ENCODE peak calls at places on chromosomes 1 and 21, in four cellular contexts. A, E, O and X are unnamed samples.

GRCh38 chr1:243411472-243411871 is 155.6 kb downstream of the SDCCAG8 start:
- DNase-seq in A (no peak), E (no peak), O (no peak), X (no peak)

GRCh38 chr1:92797297-92797696 is 12.4 kb upstream of the EVI5 start:
- DNase-seq in O (no peak), E (no peak), A (no peak), X (no peak)

GRCh38 chr1:208455821-208456220 is 211.6 kb upstream of the PLXNA2 start:
- DNase-seq in E (no peak), A (no peak), O (no peak), X (no peak)

GRCh38 chr1:9149837-9150581 is 21.1 kb upstream of the GPR157 start:
- DNase-seq in O (no peak), A (no peak), E (no peak), X (no peak)

GRCh38 chr1:11893907-11894251 is 32.3 kb downstream of the KIAA2013 start:
- DNase-seq in O (peak; percentile 49), E (peak; percentile 94), A (peak; percentile 34), X (peak; percentile 35)

GRCh38 chr1:92470216-92470615 is 16.5 kb downstream of the GFI1 start:
- DNase-seq in O (no peak), A (no peak), E (no peak), X (no peak)

GRCh38 chr1:32892368-32893197 is 6.3 kb downstream of the HPCA start:
- DNase-seq in E (peak; percentile 85), O (no peak), A (no peak), X (no peak)

GRCh38 chr1:109239580-109240068 is 9.7 kb upstream of the CELSR2 start:
- DNase-seq in A (no peak), E (peak; percentile 79), O (peak; percentile 66), X (no peak)

GRCh38 chr1:215118081-215118480 is 35.5 kb downstream of the KCNK2 start:
- DNase-seq in A (no peak), E (no peak), O (no peak), X (no peak)

GRCh38 chr1:44787506-44787905 is 464 bp downstream of the BEST4 start:
- DNase-seq in E (no peak), A (no peak), O (no peak), X (no peak)

GRCh38 chr21:46550511-46550941 is 54.4 kb downstream of the S100B start:
- DNase-seq in O (no peak), A (no peak), E (no peak), X (no peak)

GRCh38 chr1:244442850-244443249 is 8.9 kb downstream of the ADSS2 start:
- DNase-seq in A (no peak), E (no peak), O (no peak), X (no peak)

GRCh38 chr1:31704261-31705079 is 653 bp upstream of the COL16A1 start:
- DNase-seq in A (no peak), O (peak; percentile 73), E (no peak), X (no peak)

GRCh38 chr1:173307845-173308244 is 100.7 kb upstream of the TNFSF4 start:
- DNase-seq in A (no peak), E (no peak), O (no peak), X (no peak)

GRCh38 chr21:42238185-42238934 is 19.4 kb downstream of the ABCG1 start:
- DNase-seq in O (no peak), E (no peak), A (no peak), X (no peak)

GRCh38 chr1:111855260-111855659 is 99.6 kb downstream of the DDX20 start:
- DNase-seq in A (no peak), E (no peak), O (no peak), X (no peak)

GRCh38 chr1:175543447-175543846 is 199.9 kb downstream of the TNR start:
- DNase-seq in A (no peak), E (no peak), O (no peak), X (no peak)

GRCh38 chr1:27299385-27300252 is 22.3 kb upstream of the TMEM222 start:
- DNase-seq in A (no peak), E (no peak), O (peak; percentile 53), X (no peak)

GRCh38 chr1:57440096-57440495 is 16.2 kb upstream of the DAB1 start:
- DNase-seq in E (no peak), A (no peak), O (no peak), X (no peak)

GRCh38 chr1:30399026-30399425 is 324.4 kb downstream of the MATN1 start:
- DNase-seq in E (no peak), O (no peak), A (no peak), X (no peak)

GRCh38 chr1:163928649-163929048 is 606.9 kb downstream of the NUF2 start:
- DNase-seq in A (no peak), O (no peak), E (no peak), X (no peak)

GRCh38 chr1:222521299-222522104 is 26.4 kb downstream of the HHIPL2 start:
- DNase-seq in O (peak; percentile 33), A (no peak), E (no peak), X (peak; percentile 35)

GRCh38 chr1:154176341-154176740 is 15.6 kb downstream of the TPM3 start:
- DNase-seq in E (no peak), A (no peak), O (no peak), X (no peak)

GRCh38 chr1:190067592-190067991 is 410.1 kb downstream of the BRINP3 start:
- DNase-seq in O (no peak), A (no peak), E (no peak), X (no peak)

GRCh38 chr1:150765229-150765976 is at the start of gene CTSS:
- DNase-seq in O (no peak), A (no peak), E (no peak), X (no peak)

GRCh38 chr1:8171751-8172464 is 145.8 kb upstream of the ERRFI1 start:
- DNase-seq in A (no peak), E (no peak), O (no peak), X (no peak)

GRCh38 chr1:209755926-209756607 is at the start of gene TRAF3IP3:
- DNase-seq in A (no peak), O (no peak), E (no peak), X (no peak)

GRCh38 chr21:43300496-43301423 is 126.2 kb downstream of the SIK1 start:
- DNase-seq in O (no peak), A (no peak), E (no peak), X (no peak)

GRCh38 chr1:59020151-59020997 is 236.5 kb upstream of the JUN start:
- DNase-seq in O (no peak), E (no peak), A (no peak), X (peak; percentile 51)

GRCh38 chr1:163834778-163835177 is 513.0 kb downstream of the NUF2 start:
- DNase-seq in A (no peak), O (no peak), E (no peak), X (no peak)

DNA sequence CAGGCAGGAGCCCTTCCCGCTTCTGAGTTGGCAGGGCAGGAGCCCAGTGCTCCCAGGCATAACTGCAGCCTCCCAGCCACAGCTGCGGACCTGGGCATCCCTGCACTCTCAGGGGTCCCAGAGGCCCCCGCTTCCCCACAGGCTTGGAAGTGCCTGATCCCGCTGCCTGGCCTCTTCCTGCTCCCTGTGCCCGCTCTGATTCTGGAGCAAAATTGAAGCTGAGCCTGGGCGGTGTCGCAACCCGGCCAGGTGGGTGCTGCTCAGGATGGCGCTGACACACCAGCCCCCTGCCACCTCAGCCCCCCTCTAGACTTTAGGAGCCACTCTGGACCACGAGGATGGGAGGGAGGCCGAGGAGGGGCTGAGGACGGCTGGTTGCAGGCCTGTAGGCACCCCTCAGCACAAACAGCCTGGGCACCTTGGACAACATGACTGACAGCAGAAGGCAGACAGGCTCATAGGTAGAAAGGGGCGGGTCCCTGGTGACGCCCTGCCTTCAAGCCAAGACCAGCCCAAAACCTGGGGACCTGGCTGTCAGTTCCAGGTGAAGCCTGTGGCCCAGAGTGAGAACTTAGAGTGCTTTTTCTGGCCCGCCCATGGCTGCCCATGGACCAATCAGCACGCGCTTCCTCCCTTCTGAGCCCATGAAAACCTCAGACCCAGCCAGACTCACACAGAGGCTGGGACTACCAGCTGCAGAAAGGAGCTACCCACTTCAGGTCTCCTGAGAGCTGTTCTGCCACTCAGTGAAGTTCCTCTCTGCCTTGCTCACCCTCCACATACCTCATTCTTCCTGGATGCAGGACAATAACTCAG is 7.2 kb downstream of the HLCS start:
- DNase-seq in E (no peak), O (no peak), A (no peak), X (no peak)
- TF ChIP-seq TCF7L2 in E (no peak), O (no peak), A (no peak), X (no peak)

DNA sequence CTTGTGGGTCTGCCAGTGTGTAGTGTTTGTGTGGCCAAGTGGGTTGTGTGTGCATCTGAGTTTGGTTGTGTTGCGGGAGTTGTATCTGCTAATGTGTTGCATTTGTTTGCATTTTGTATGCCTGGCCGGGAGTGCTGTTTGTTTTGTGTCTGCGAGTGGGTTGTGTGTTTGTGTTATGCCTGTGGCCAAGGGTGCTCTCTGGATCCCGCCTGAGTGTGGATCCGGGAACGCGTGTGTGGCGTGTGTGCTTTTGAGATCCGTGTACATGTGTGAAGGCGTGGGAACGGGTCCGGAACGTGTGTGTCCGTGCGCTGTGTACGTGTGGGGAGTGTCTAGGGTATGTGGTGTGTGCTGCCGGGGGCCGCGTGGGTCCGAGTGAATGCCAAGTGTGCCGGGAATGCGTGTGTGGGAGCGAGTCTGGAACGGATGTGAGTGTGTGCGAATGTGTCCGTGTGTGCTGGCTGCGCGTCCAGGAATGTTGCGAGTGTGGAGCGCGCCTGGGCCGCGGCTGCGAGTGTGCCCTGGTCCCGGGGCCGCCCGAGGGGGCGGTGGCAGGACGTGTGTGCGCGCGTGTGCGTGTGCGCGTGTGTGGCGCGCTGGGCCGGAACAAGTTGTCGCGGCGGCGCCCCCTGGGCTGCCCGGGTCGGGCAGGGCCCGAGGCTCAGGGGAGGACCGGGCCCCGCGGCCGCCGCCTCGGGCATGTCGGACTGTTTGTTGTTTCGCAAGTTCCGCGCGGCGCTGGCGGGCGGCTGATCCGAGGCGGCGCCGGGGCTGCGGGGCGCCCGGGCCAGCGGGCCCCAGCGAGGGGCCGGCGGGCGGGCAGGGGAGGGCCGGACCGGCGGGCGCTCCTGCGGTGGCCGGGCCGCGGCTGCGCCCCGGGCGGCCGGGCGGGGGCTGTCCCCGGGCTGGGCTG is 927 bp downstream of the PTPRU start:
- DNase-seq in E (peak; percentile 53), A (no peak), O (peak; percentile 34), X (no peak)
- TF ChIP-seq POLR2AphosphoS5 in E (no peak), A (no peak), O (no peak), X (no peak)

GRCh38 chr21:36744190-36744559 is 45.3 kb downstream of the SIM2 start:
- DNase-seq in O (no peak), E (no peak), A (no peak), X (no peak)

GRCh38 chr21:36743446-36743845 is 44.5 kb downstream of the SIM2 start:
- DNase-seq in A (no peak), E (no peak), O (no peak), X (no peak)

GRCh38 chr21:36738489-36739126 is 39.7 kb downstream of the SIM2 start:
- DNase-seq in A (no peak), E (no peak), O (no peak), X (no peak)

GRCh38 chr21:36743008-36743407 is 44.1 kb downstream of the SIM2 start:
- DNase-seq in A (no peak), O (no peak), E (no peak), X (no peak)

GRCh38 chr21:36741506-36741905 is 42.6 kb downstream of the SIM2 start:
- DNase-seq in O (no peak), A (no peak), E (peak; percentile 59), X (no peak)
- TF ChIP-seq TCF7L2 in O (no peak), A (no peak), E (no peak), X (no peak)

GRCh38 chr1:14652840-14653239 is 54.4 kb downstream of the KAZN start:
- DNase-seq in A (no peak), O (no peak), E (no peak), X (no peak)

GRCh38 chr1:14648931-14649860 is 50.7 kb downstream of the KAZN start:
- DNase-seq in O (no peak), E (no peak), A (no peak), X (no peak)

GRCh38 chr1:14647777-14648176 is 49.3 kb downstream of the KAZN start:
- DNase-seq in O (no peak), E (no peak), A (no peak), X (no peak)

GRCh38 chr1:14650951-14651350 is 52.5 kb downstream of the KAZN start:
- DNase-seq in E (no peak), A (no peak), O (no peak), X (no peak)

GRCh38 chr1:14649976-14650375 is 51.5 kb downstream of the KAZN start:
- DNase-seq in E (no peak), A (no peak), O (no peak), X (no peak)
- TF ChIP-seq POLR2AphosphoS5 in E (no peak), A (no peak), O (no peak), X (no peak)